ENCODE peak calls at places on chromosomes 4 and X, in five cellular contexts. H is ovary, L is left ventricle myocardium inferior, E is aorta, V is cardiac muscle cell. S is an unnamed sample.

GRCh38 chrX:147899715-147900114 is 12.0 kb upstream of the FMR1 start:
- DNase-seq in V (no peak), H (no peak), L (no peak), E (no peak), S (no peak)

GRCh38 chr4:184306470-184306869 is 88.8 kb upstream of the ENPP6 start:
- DNase-seq in E (no peak), H (no peak), V (no peak), L (no peak), S (no peak)

GRCh38 chr4:86036729-86037128 is 323.1 kb downstream of the MAPK10 start:
- DNase-seq in L (no peak), V (no peak), H (no peak), E (no peak), S (no peak)

GRCh38 chr4:164731827-164732474 is 22.0 kb upstream of the SMIM31 start:
- DNase-seq in H (no peak), L (peak), V (peak), E (no peak), S (peak)

GRCh38 chrX:23317799-23318724 is 16.6 kb upstream of the PTCHD1 start:
- DNase-seq in H (no peak), L (no peak), V (peak), E (peak), S (no peak)

GRCh38 chr4:40199999-40200880 is 3.4 kb downstream of the RHOH start:
- DNase-seq in L (no peak), H (no peak), E (no peak), V (no peak), S (no peak)

GRCh38 chr4:87011340-87012034 is 76.7 kb downstream of the AFF1 start:
- DNase-seq in H (no peak), L (no peak), E (no peak), V (peak), S (no peak)

GRCh38 chrX:131901581-131901980 is 121.5 kb upstream of the STK26 start:
- DNase-seq in H (no peak), V (no peak), L (no peak), E (no peak), S (no peak)

GRCh38 chr4:61373901-61374611 is 173.9 kb downstream of the ADGRL3 start:
- DNase-seq in L (no peak), H (no peak), V (no peak), E (no peak), S (no peak)

GRCh38 chrX:29634516-29634915 is 580.8 kb upstream of the MAGEB2 start:
- DNase-seq in L (no peak), H (no peak), V (no peak), E (no peak), S (no peak)

GRCh38 chr4:138193963-138194362 is 48.2 kb downstream of the SLC7A11 start:
- DNase-seq in L (no peak), H (no peak), E (no peak), V (no peak), S (no peak)

GRCh38 chrX:43139645-43140044 is 361.7 kb upstream of the PPP1R2C start:
- DNase-seq in L (no peak), V (no peak), H (no peak), E (no peak), S (no peak)
- H3K27ac ChIP-seq in L (no peak), V (no peak), H (no peak), E (no peak), S (no peak)

DNA sequence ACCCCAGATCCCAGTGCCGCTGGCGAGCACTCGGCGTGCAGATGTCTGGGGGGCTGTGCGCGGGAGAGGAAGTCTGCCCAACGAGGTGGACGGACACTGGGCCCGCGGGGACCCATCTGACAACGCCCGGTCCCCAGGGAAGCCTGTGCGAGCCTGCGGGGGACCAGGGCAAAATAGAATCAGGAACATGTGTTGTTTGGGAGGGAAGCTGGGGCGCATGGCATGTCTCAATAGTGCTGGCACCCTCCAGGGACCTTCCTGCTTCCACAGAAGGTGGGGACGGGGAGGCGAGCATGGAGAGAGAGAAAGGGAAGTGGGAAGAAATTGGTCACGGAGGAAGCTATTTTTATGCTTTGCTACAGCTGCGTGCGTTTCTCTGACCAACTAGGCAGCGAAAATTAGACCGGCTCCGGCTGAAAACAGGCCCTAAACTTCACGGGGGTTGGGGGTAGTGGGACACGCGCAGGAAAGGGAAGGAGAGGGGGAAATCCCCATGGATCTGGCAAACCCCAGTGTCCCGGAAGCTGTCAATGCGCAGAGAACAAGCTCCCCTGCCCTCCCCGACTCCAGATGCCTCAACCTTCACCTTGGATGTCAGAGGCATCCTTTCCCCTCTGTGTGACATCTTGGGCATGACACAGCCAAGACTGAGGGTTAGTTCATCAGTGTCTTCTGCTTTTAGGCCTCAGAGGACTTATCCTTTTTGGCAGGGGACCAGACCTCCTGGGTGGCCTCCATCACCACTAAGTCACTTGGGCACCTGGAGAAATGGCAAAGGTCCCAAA is 169.8 kb upstream of the BCOR start:
- DNase-seq in L (no peak), H (no peak), E (peak), V (no peak), S (peak)
- H3K27ac ChIP-seq in L (peak), H (peak), E (peak), V (no peak), S (peak)

DNA sequence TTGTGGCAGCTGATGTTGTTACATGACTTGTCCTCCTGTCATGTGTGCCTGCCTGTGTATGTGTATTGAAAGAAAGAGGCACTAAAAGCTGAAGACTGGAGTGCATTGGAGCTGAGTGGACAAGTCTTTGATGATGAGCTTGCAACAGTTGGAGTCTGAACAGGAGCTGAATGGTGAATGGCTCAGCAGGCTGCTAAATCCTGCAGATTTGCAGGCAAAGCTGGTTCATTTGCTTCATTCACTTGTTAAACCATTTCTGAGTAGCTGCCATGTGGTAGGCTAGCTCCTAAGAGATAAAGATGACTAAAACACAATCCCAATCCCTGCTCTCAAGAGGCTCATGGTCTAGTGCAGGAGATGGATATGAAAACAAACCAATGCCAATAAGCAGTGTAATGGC is 217.3 kb downstream of the CHRDL1 start:
- DNase-seq in V (no peak), L (no peak), E (no peak), H (no peak), S (no peak)
- H3K27ac ChIP-seq in V (no peak), L (no peak), E (no peak), H (no peak), S (no peak)

GRCh38 chr4:102560115-102560514 is 59.0 kb downstream of the NFKB1 start:
- DNase-seq in E (no peak), V (no peak), H (no peak), L (no peak), S (no peak)

GRCh38 chr4:102564399-102564921 is 63.3 kb downstream of the NFKB1 start:
- DNase-seq in E (no peak), V (no peak), L (no peak), H (no peak), S (no peak)

GRCh38 chr4:102557636-102558035 is 56.5 kb downstream of the NFKB1 start:
- DNase-seq in H (no peak), L (no peak), V (no peak), E (no peak), S (no peak)

GRCh38 chr4:102562995-102563394 is 61.8 kb downstream of the NFKB1 start:
- DNase-seq in V (no peak), L (no peak), H (no peak), E (no peak), S (no peak)

DNA sequence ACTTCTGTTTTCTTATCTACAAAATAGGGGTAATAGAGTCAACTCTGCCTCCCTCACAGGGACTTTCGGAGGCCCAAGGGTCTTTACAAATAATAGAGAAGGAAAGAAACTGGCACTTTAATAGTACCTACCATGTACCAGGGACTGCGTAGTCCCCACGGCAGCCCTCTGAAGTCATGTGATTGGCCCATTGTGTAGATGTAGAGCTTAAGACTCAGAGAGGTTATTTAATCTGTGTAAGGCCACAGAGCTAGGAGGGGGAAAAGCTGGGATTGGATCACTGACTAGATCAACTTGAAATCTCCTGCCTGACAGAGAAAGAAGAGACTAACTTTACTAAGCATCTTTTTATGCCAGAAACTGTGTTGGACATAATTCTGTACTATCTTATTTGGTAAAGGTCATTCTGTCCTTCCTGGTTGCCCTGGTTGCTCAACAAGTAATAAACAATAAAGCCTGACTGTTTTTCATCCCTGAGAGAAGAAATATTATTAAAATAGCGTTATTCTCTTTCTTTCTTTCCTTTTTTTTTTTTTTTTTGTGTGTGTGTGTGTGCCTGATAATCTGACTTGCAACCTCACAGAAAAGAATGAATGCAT is 59.7 kb downstream of the NFKB1 start:
- DNase-seq in E (no peak), V (no peak), H (no peak), L (no peak), S (no peak)
- H3K27ac ChIP-seq in E (no peak), V (no peak), H (peak), L (peak), S (no peak)

DNA sequence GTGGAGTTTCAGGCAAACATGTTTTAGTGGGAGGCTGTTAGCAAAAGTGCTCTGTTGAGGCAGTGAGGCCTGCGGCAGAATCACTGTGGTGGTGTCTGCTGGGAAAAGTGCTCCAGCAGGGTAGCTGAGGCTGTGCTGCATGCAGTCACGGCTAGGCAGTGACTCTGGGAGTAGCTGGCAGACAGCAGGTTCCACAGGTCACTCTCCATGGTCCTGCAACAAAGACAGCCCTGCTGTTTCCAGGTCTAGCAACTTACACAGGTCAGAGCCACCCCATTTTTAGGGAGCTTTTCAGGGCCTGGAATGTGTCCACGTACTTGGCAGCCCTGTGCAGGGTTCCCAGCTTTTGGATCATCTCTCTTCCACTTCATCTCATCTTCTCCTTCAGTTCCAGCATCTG is 184.3 kb downstream of the NAA11 start:
- DNase-seq in H (no peak), V (peak), E (no peak), L (no peak), S (no peak)
- H3K27ac ChIP-seq in H (no peak), V (no peak), E (no peak), L (no peak), S (no peak)